ENCODE peak calls at places on chromosomes 5 and 9, in ten cellular contexts. One of them, this sample, is unnamed.

GRCh38 chr5:59134770-59135169 is 551.9 kb downstream of the RAB3C start:
- DNase-seq in fibroblast of lung: no peak
- DNase-seq in Panc1: no peak
- DNase-seq in uterus: no peak
- DNase-seq in psoas muscle: no peak
- DNase-seq in prostate gland: no peak
- DNase-seq in IMR-90: no peak
- DNase-seq in kidney: no peak
- DNase-seq in A549: no peak
- DNase-seq in right lobe of liver: no peak
- DNase-seq in this sample: no peak

GRCh38 chr9:69548676-69549075 is 123.5 kb downstream of the APBA1 start:
- DNase-seq in fibroblast of lung: no peak
- DNase-seq in Panc1: no peak
- DNase-seq in uterus: no peak
- DNase-seq in psoas muscle: no peak
- DNase-seq in prostate gland: no peak
- DNase-seq in IMR-90: no peak
- DNase-seq in kidney: no peak
- DNase-seq in A549: no peak
- DNase-seq in right lobe of liver: no peak
- DNase-seq in this sample: no peak

GRCh38 chr9:124197177-124198095 is 60.3 kb upstream of the NEK6 start:
- DNase-seq in fibroblast of lung: no peak
- DNase-seq in Panc1: no peak
- DNase-seq in uterus: no peak
- DNase-seq in psoas muscle: no peak
- DNase-seq in prostate gland: no peak
- DNase-seq in IMR-90: no peak
- DNase-seq in kidney: peak; percentile 39
- DNase-seq in A549: no peak
- DNase-seq in right lobe of liver: no peak
- DNase-seq in this sample: peak; percentile 65

GRCh38 chr5:141816598-141817399 is 61.4 kb downstream of the PCDH1 start:
- DNase-seq in fibroblast of lung: no peak
- DNase-seq in Panc1: no peak
- DNase-seq in uterus: no peak
- DNase-seq in psoas muscle: no peak
- DNase-seq in prostate gland: no peak
- DNase-seq in IMR-90: no peak
- DNase-seq in kidney: no peak
- DNase-seq in A549: no peak
- DNase-seq in right lobe of liver: no peak
- DNase-seq in this sample: no peak

GRCh38 chr5:137263319-137263718 is 235.8 kb downstream of the SPOCK1 start:
- DNase-seq in fibroblast of lung: no peak
- DNase-seq in Panc1: no peak
- DNase-seq in uterus: no peak
- DNase-seq in psoas muscle: no peak
- DNase-seq in prostate gland: no peak
- DNase-seq in IMR-90: no peak
- DNase-seq in kidney: no peak
- DNase-seq in A549: no peak
- DNase-seq in right lobe of liver: no peak
- DNase-seq in this sample: no peak

GRCh38 chr5:154755361-154756202 is at the start of gene LARP1:
- DNase-seq in fibroblast of lung: no peak
- DNase-seq in Panc1: no peak
- DNase-seq in uterus: no peak
- DNase-seq in psoas muscle: peak; percentile 77
- DNase-seq in prostate gland: peak; percentile 25
- DNase-seq in IMR-90: peak; percentile 19
- DNase-seq in kidney: no peak
- DNase-seq in A549: no peak
- DNase-seq in right lobe of liver: peak; percentile 60
- DNase-seq in this sample: peak; percentile 67

GRCh38 chr9:88781500-88782391 is 209.5 kb upstream of the S1PR3 start:
- DNase-seq in fibroblast of lung: peak; percentile 77
- DNase-seq in Panc1: no peak
- DNase-seq in uterus: peak; percentile 62
- DNase-seq in psoas muscle: no peak
- DNase-seq in prostate gland: no peak
- DNase-seq in IMR-90: peak; percentile 74
- DNase-seq in kidney: peak; percentile 72
- DNase-seq in A549: no peak
- DNase-seq in right lobe of liver: no peak
- DNase-seq in this sample: no peak

GRCh38 chr9:112049834-112050516 is 125.1 kb downstream of the SUSD1 start:
- DNase-seq in fibroblast of lung: peak; percentile 75
- DNase-seq in Panc1: no peak
- DNase-seq in uterus: no peak
- DNase-seq in psoas muscle: no peak
- DNase-seq in prostate gland: no peak
- DNase-seq in IMR-90: no peak
- DNase-seq in kidney: no peak
- DNase-seq in A549: no peak
- DNase-seq in right lobe of liver: no peak
- DNase-seq in this sample: no peak

DNA sequence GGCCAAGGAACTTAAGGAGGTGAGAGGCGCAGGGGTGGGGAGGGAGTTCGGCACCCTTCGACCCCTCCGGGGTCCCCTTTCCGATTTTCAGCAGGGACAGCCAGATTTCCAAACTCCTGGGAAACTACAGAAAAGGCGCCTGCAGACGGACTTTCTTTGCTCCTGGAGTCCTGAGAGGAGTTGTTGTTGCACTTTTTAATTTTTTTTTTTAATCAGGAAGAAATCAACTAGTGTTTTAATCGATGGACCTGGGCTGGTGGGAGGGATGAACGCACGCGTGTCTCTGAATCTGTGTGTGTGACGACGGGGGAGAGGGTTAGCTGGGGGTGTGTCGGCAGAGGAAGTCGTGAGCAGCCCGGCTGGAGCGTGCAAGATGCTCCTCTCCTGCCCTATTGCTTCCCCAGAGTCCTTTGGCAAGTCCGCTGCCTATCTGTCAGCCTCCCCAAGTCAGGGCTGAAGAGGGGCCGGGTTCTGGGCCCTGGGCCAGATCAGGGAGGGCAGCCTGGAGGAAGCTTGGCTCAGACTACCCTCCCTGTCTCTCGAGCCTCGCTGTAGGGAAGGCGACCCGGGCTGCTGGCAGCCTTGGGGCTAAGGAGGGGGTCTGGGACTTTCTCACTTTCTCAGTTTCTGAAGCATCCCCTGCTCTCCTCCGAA is 654 bp downstream of the PRR16 start:
- DNase-seq in fibroblast of lung: peak; percentile 65
- DNase-seq in Panc1: no peak
- DNase-seq in uterus: peak; percentile 58
- DNase-seq in psoas muscle: peak; percentile 70
- DNase-seq in prostate gland: peak; percentile 31
- DNase-seq in IMR-90: peak; percentile 64
- DNase-seq in kidney: peak; percentile 77
- DNase-seq in A549: no peak
- DNase-seq in right lobe of liver: peak; percentile 24
- DNase-seq in this sample: peak; percentile 74
- H3K27ac ChIP-seq in fibroblast of lung: peak overlapping the region; percentile 69
- H3K27ac ChIP-seq in Panc1: no peak overlapping the region
- H3K27ac ChIP-seq in uterus: peak overlapping the region; percentile 74
- H3K27ac ChIP-seq in psoas muscle: peak overlapping the region; percentile 74
- H3K27ac ChIP-seq in prostate gland: peak overlapping the region; percentile 75
- H3K27ac ChIP-seq in IMR-90: peak overlapping the region; percentile 81
- H3K27ac ChIP-seq in kidney: peak overlapping the region; percentile 57
- H3K27ac ChIP-seq in A549: no peak overlapping the region
- H3K27ac ChIP-seq in right lobe of liver: no peak overlapping the region
- H3K27ac ChIP-seq in this sample: peak overlapping the region; percentile 0

GRCh38 chr9:61668846-61669245 is 479.0 kb downstream of the SPATA31A7 start:
- DNase-seq in fibroblast of lung: no peak
- DNase-seq in Panc1: no peak
- DNase-seq in uterus: peak; percentile 1
- DNase-seq in psoas muscle: no peak
- DNase-seq in prostate gland: no peak
- DNase-seq in IMR-90: no peak
- DNase-seq in kidney: peak; percentile 47
- DNase-seq in A549: no peak
- DNase-seq in right lobe of liver: no peak
- DNase-seq in this sample: peak; percentile 50
- H3K9me3 ChIP-seq in fibroblast of lung: no peaks in the 10 kb centered on the region
- H3K9me3 ChIP-seq in Panc1: no peaks in the 10 kb centered on the region
- H3K9me3 ChIP-seq in uterus: no peaks in the 10 kb centered on the region
- H3K9me3 ChIP-seq in psoas muscle: no peaks in the 10 kb centered on the region
- H3K9me3 ChIP-seq in prostate gland: no peaks in the 10 kb centered on the region
- H3K9me3 ChIP-seq in IMR-90: peaks cover 29% of the 10 kb centered on the region
- H3K9me3 ChIP-seq in kidney: no peaks in the 10 kb centered on the region
- H3K9me3 ChIP-seq in A549: peaks cover 2% of the 10 kb centered on the region
- H3K9me3 ChIP-seq in right lobe of liver: no peaks in the 10 kb centered on the region
- H3K9me3 ChIP-seq in this sample: peaks cover 6% of the 10 kb centered on the region

GRCh38 chr5:9789818-9790217 is 159.7 kb upstream of the TAS2R1 start:
- DNase-seq in fibroblast of lung: no peak
- DNase-seq in Panc1: no peak
- DNase-seq in uterus: no peak
- DNase-seq in psoas muscle: no peak
- DNase-seq in prostate gland: no peak
- DNase-seq in IMR-90: no peak
- DNase-seq in kidney: no peak
- DNase-seq in A549: no peak
- DNase-seq in right lobe of liver: no peak
- DNase-seq in this sample: no peak
- H3K4me1 ChIP-seq in fibroblast of lung: no peaks in the 10 kb centered on the region
- H3K4me1 ChIP-seq in Panc1: no peaks in the 10 kb centered on the region
- H3K4me1 ChIP-seq in uterus: no peaks in the 10 kb centered on the region
- H3K4me1 ChIP-seq in psoas muscle: no peaks in the 10 kb centered on the region
- H3K4me1 ChIP-seq in prostate gland: no peaks in the 10 kb centered on the region
- H3K4me1 ChIP-seq in IMR-90: peaks cover 5% of the 10 kb centered on the region
- H3K4me1 ChIP-seq in kidney: no peaks in the 10 kb centered on the region
- H3K4me1 ChIP-seq in A549: no peaks in the 10 kb centered on the region
- H3K4me1 ChIP-seq in right lobe of liver: no peaks in the 10 kb centered on the region
- H3K4me1 ChIP-seq in this sample: no peaks in the 10 kb centered on the region

GRCh38 chr5:126837907-126838539 is 61.1 kb downstream of the LMNB1 start:
- DNase-seq in fibroblast of lung: no peak
- DNase-seq in Panc1: no peak
- DNase-seq in uterus: no peak
- DNase-seq in psoas muscle: no peak
- DNase-seq in prostate gland: no peak
- DNase-seq in IMR-90: peak; percentile 53
- DNase-seq in kidney: no peak
- DNase-seq in A549: no peak
- DNase-seq in right lobe of liver: no peak
- DNase-seq in this sample: no peak
- H3K27ac ChIP-seq in fibroblast of lung: no peak overlapping the region
- H3K27ac ChIP-seq in Panc1: no peak overlapping the region
- H3K27ac ChIP-seq in uterus: no peak overlapping the region
- H3K27ac ChIP-seq in psoas muscle: no peak overlapping the region
- H3K27ac ChIP-seq in prostate gland: no peak overlapping the region
- H3K27ac ChIP-seq in IMR-90: no peak overlapping the region
- H3K27ac ChIP-seq in kidney: no peak overlapping the region
- H3K27ac ChIP-seq in A549: no peak overlapping the region
- H3K27ac ChIP-seq in right lobe of liver: no peak overlapping the region
- H3K27ac ChIP-seq in this sample: no peak overlapping the region